ENCODE peak calls at places on chromosomes 16 and 17, in five cellular contexts. One of them, this sample, is unnamed.

GRCh38 chr16:12704492-12705111 is 99.1 kb downstream of the CPPED1 start:
- DNase-seq in NCI-H460: no peak
- DNase-seq in smooth muscle cell of the brain vasculature: no peak
- DNase-seq in Peyer's patch: no peak
- DNase-seq in stimulated activated CD8-positive, alpha-beta memory T cell treated with anti-CD3 and anti-CD28 coated beads, Interleukin-2, amount 100 ng/mL, for 1 hour: no peak
- DNase-seq in this sample: no peak

GRCh38 chr17:80791758-80792284 is 199.8 kb upstream of the CHMP6 start:
- DNase-seq in Peyer's patch: peak; percentile 81
- DNase-seq in smooth muscle cell of the brain vasculature: peak; percentile 91
- DNase-seq in NCI-H460: peak; percentile 85
- DNase-seq in stimulated activated CD8-positive, alpha-beta memory T cell treated with anti-CD3 and anti-CD28 coated beads, Interleukin-2, amount 100 ng/mL, for 1 hour: no peak
- DNase-seq in this sample: peak; percentile 60

GRCh38 chr16:9681556-9681955 is 500.7 kb downstream of the GRIN2A start:
- DNase-seq in NCI-H460: no peak
- DNase-seq in stimulated activated CD8-positive, alpha-beta memory T cell treated with anti-CD3 and anti-CD28 coated beads, Interleukin-2, amount 100 ng/mL, for 1 hour: no peak
- DNase-seq in smooth muscle cell of the brain vasculature: no peak
- DNase-seq in Peyer's patch: no peak
- DNase-seq in this sample: no peak

GRCh38 chr17:60586288-60586974 is 13.6 kb upstream of the PPM1D start:
- DNase-seq in NCI-H460: no peak
- DNase-seq in smooth muscle cell of the brain vasculature: no peak
- DNase-seq in Peyer's patch: no peak
- DNase-seq in stimulated activated CD8-positive, alpha-beta memory T cell treated with anti-CD3 and anti-CD28 coated beads, Interleukin-2, amount 100 ng/mL, for 1 hour: no peak
- DNase-seq in this sample: no peak

GRCh38 chr17:50162466-50163254 is 3.1 kb upstream of the SGCA start:
- DNase-seq in stimulated activated CD8-positive, alpha-beta memory T cell treated with anti-CD3 and anti-CD28 coated beads, Interleukin-2, amount 100 ng/mL, for 1 hour: no peak
- DNase-seq in NCI-H460: no peak
- DNase-seq in Peyer's patch: no peak
- DNase-seq in smooth muscle cell of the brain vasculature: no peak
- DNase-seq in this sample: no peak

GRCh38 chr17:7133424-7133823 is 18.8 kb upstream of the ASGR2 start:
- DNase-seq in smooth muscle cell of the brain vasculature: no peak
- DNase-seq in NCI-H460: peak; percentile 6
- DNase-seq in Peyer's patch: peak; percentile 61
- DNase-seq in stimulated activated CD8-positive, alpha-beta memory T cell treated with anti-CD3 and anti-CD28 coated beads, Interleukin-2, amount 100 ng/mL, for 1 hour: no peak
- DNase-seq in this sample: no peak

GRCh38 chr16:86664518-86665318 is 86.4 kb downstream of the FOXL1 start:
- DNase-seq in smooth muscle cell of the brain vasculature: no peak
- DNase-seq in stimulated activated CD8-positive, alpha-beta memory T cell treated with anti-CD3 and anti-CD28 coated beads, Interleukin-2, amount 100 ng/mL, for 1 hour: peak; percentile 2
- DNase-seq in Peyer's patch: peak; percentile 86
- DNase-seq in NCI-H460: peak; percentile 88
- DNase-seq in this sample: no peak

GRCh38 chr17:62892870-62893338 is 73.1 kb upstream of the TANC2 start:
- DNase-seq in Peyer's patch: peak; percentile 48
- DNase-seq in stimulated activated CD8-positive, alpha-beta memory T cell treated with anti-CD3 and anti-CD28 coated beads, Interleukin-2, amount 100 ng/mL, for 1 hour: no peak
- DNase-seq in smooth muscle cell of the brain vasculature: no peak
- DNase-seq in NCI-H460: peak; percentile 17
- DNase-seq in this sample: peak; percentile 60

GRCh38 chr16:67244387-67245188 is 2.7 kb downstream of the FHOD1 start:
- DNase-seq in smooth muscle cell of the brain vasculature: no peak
- DNase-seq in NCI-H460: peak; percentile 59
- DNase-seq in stimulated activated CD8-positive, alpha-beta memory T cell treated with anti-CD3 and anti-CD28 coated beads, Interleukin-2, amount 100 ng/mL, for 1 hour: peak; percentile 67
- DNase-seq in Peyer's patch: peak; percentile 89
- DNase-seq in this sample: peak; percentile 68

GRCh38 chr17:32461853-32462617 is 17.7 kb downstream of the PSMD11 start:
- DNase-seq in NCI-H460: peak; percentile 58
- DNase-seq in smooth muscle cell of the brain vasculature: no peak
- DNase-seq in stimulated activated CD8-positive, alpha-beta memory T cell treated with anti-CD3 and anti-CD28 coated beads, Interleukin-2, amount 100 ng/mL, for 1 hour: peak; percentile 24
- DNase-seq in Peyer's patch: peak; percentile 82
- DNase-seq in this sample: peak; percentile 44

GRCh38 chr17:36851230-36851629 is 86.0 kb upstream of the LHX1 start:
- DNase-seq in NCI-H460: no peak
- DNase-seq in smooth muscle cell of the brain vasculature: no peak
- DNase-seq in stimulated activated CD8-positive, alpha-beta memory T cell treated with anti-CD3 and anti-CD28 coated beads, Interleukin-2, amount 100 ng/mL, for 1 hour: no peak
- DNase-seq in Peyer's patch: no peak
- DNase-seq in this sample: no peak

GRCh38 chr17:63969278-63969677 is 3.4 kb downstream of the SCN4A start:
- DNase-seq in stimulated activated CD8-positive, alpha-beta memory T cell treated with anti-CD3 and anti-CD28 coated beads, Interleukin-2, amount 100 ng/mL, for 1 hour: no peak
- DNase-seq in Peyer's patch: no peak
- DNase-seq in NCI-H460: no peak
- DNase-seq in smooth muscle cell of the brain vasculature: no peak
- DNase-seq in this sample: no peak

GRCh38 chr17:71438631-71439146 is 682.1 kb upstream of the SOX9 start:
- DNase-seq in stimulated activated CD8-positive, alpha-beta memory T cell treated with anti-CD3 and anti-CD28 coated beads, Interleukin-2, amount 100 ng/mL, for 1 hour: no peak
- DNase-seq in NCI-H460: peak; percentile 78
- DNase-seq in Peyer's patch: no peak
- DNase-seq in smooth muscle cell of the brain vasculature: peak; percentile 77
- DNase-seq in this sample: peak; percentile 3

GRCh38 chr17:14331200-14331981 is 30.5 kb downstream of the HS3ST3B1 start:
- DNase-seq in NCI-H460: no peak
- DNase-seq in Peyer's patch: no peak
- DNase-seq in stimulated activated CD8-positive, alpha-beta memory T cell treated with anti-CD3 and anti-CD28 coated beads, Interleukin-2, amount 100 ng/mL, for 1 hour: no peak
- DNase-seq in smooth muscle cell of the brain vasculature: no peak
- DNase-seq in this sample: no peak

GRCh38 chr16:4354512-4355409 is 3.6 kb upstream of the PAM16 start:
- DNase-seq in stimulated activated CD8-positive, alpha-beta memory T cell treated with anti-CD3 and anti-CD28 coated beads, Interleukin-2, amount 100 ng/mL, for 1 hour: no peak
- DNase-seq in NCI-H460: no peak
- DNase-seq in smooth muscle cell of the brain vasculature: no peak
- DNase-seq in Peyer's patch: no peak
- DNase-seq in this sample: no peak

GRCh38 chr17:48513653-48514482 is 16.9 kb downstream of the HOXB1 start:
- DNase-seq in NCI-H460: no peak
- DNase-seq in Peyer's patch: no peak
- DNase-seq in smooth muscle cell of the brain vasculature: no peak
- DNase-seq in stimulated activated CD8-positive, alpha-beta memory T cell treated with anti-CD3 and anti-CD28 coated beads, Interleukin-2, amount 100 ng/mL, for 1 hour: no peak
- DNase-seq in this sample: no peak

GRCh38 chr16:66510711-66511614 is 39.0 kb downstream of the TK2 start:
- DNase-seq in stimulated activated CD8-positive, alpha-beta memory T cell treated with anti-CD3 and anti-CD28 coated beads, Interleukin-2, amount 100 ng/mL, for 1 hour: no peak
- DNase-seq in NCI-H460: no peak
- DNase-seq in Peyer's patch: peak; percentile 44
- DNase-seq in smooth muscle cell of the brain vasculature: no peak
- DNase-seq in this sample: no peak

GRCh38 chr17:7982171-7982570 is 20.2 kb upstream of the GUCY2D start:
- DNase-seq in smooth muscle cell of the brain vasculature: no peak
- DNase-seq in NCI-H460: no peak
- DNase-seq in stimulated activated CD8-positive, alpha-beta memory T cell treated with anti-CD3 and anti-CD28 coated beads, Interleukin-2, amount 100 ng/mL, for 1 hour: no peak
- DNase-seq in Peyer's patch: no peak
- DNase-seq in this sample: no peak

GRCh38 chr17:29115435-29115834 is 64.8 kb downstream of the MYO18A start:
- DNase-seq in NCI-H460: no peak
- DNase-seq in smooth muscle cell of the brain vasculature: no peak
- DNase-seq in Peyer's patch: no peak
- DNase-seq in stimulated activated CD8-positive, alpha-beta memory T cell treated with anti-CD3 and anti-CD28 coated beads, Interleukin-2, amount 100 ng/mL, for 1 hour: no peak
- DNase-seq in this sample: no peak

GRCh38 chr16:67017810-67018488 is 11.0 kb upstream of the CBFB start:
- DNase-seq in Peyer's patch: peak; percentile 88
- DNase-seq in smooth muscle cell of the brain vasculature: no peak
- DNase-seq in NCI-H460: peak; percentile 95
- DNase-seq in stimulated activated CD8-positive, alpha-beta memory T cell treated with anti-CD3 and anti-CD28 coated beads, Interleukin-2, amount 100 ng/mL, for 1 hour: peak; percentile 52
- DNase-seq in this sample: peak; percentile 56

GRCh38 chr16:87945351-87946042 is 5.7 kb upstream of the BANP start:
- DNase-seq in stimulated activated CD8-positive, alpha-beta memory T cell treated with anti-CD3 and anti-CD28 coated beads, Interleukin-2, amount 100 ng/mL, for 1 hour: no peak
- DNase-seq in smooth muscle cell of the brain vasculature: no peak
- DNase-seq in Peyer's patch: peak; percentile 83
- DNase-seq in NCI-H460: peak; percentile 45
- DNase-seq in this sample: peak; percentile 81

GRCh38 chr16:11743308-11744074 is 834 bp upstream of the TXNDC11 start:
- DNase-seq in NCI-H460: peak; percentile 19
- DNase-seq in smooth muscle cell of the brain vasculature: no peak
- DNase-seq in stimulated activated CD8-positive, alpha-beta memory T cell treated with anti-CD3 and anti-CD28 coated beads, Interleukin-2, amount 100 ng/mL, for 1 hour: no peak
- DNase-seq in Peyer's patch: peak; percentile 75
- DNase-seq in this sample: peak; percentile 31

GRCh38 chr17:82835766-82836512 is 3.9 kb downstream of the ZNF750 start:
- DNase-seq in smooth muscle cell of the brain vasculature: no peak
- DNase-seq in Peyer's patch: no peak
- DNase-seq in NCI-H460: no peak
- DNase-seq in stimulated activated CD8-positive, alpha-beta memory T cell treated with anti-CD3 and anti-CD28 coated beads, Interleukin-2, amount 100 ng/mL, for 1 hour: no peak
- DNase-seq in this sample: no peak

GRCh38 chr16:70572926-70573270 is 49.3 kb downstream of the SF3B3 start:
- DNase-seq in stimulated activated CD8-positive, alpha-beta memory T cell treated with anti-CD3 and anti-CD28 coated beads, Interleukin-2, amount 100 ng/mL, for 1 hour: no peak
- DNase-seq in Peyer's patch: peak; percentile 21
- DNase-seq in NCI-H460: no peak
- DNase-seq in smooth muscle cell of the brain vasculature: no peak
- DNase-seq in this sample: no peak

GRCh38 chr16:74825941-74826340 is 51.3 kb upstream of the FA2H start:
- DNase-seq in stimulated activated CD8-positive, alpha-beta memory T cell treated with anti-CD3 and anti-CD28 coated beads, Interleukin-2, amount 100 ng/mL, for 1 hour: no peak
- DNase-seq in NCI-H460: no peak
- DNase-seq in Peyer's patch: no peak
- DNase-seq in smooth muscle cell of the brain vasculature: no peak
- DNase-seq in this sample: no peak

GRCh38 chr17:13727441-13728171 is 125.9 kb upstream of the HS3ST3A1 start:
- DNase-seq in stimulated activated CD8-positive, alpha-beta memory T cell treated with anti-CD3 and anti-CD28 coated beads, Interleukin-2, amount 100 ng/mL, for 1 hour: no peak
- DNase-seq in Peyer's patch: no peak
- DNase-seq in smooth muscle cell of the brain vasculature: no peak
- DNase-seq in NCI-H460: no peak
- DNase-seq in this sample: no peak

GRCh38 chr16:74760007-74760767 is 14.4 kb downstream of the FA2H start:
- DNase-seq in stimulated activated CD8-positive, alpha-beta memory T cell treated with anti-CD3 and anti-CD28 coated beads, Interleukin-2, amount 100 ng/mL, for 1 hour: no peak
- DNase-seq in Peyer's patch: peak; percentile 43
- DNase-seq in NCI-H460: no peak
- DNase-seq in smooth muscle cell of the brain vasculature: no peak
- DNase-seq in this sample: no peak

GRCh38 chr17:77312061-77312684 is 171.4 kb downstream of the SEC14L1 start:
- DNase-seq in smooth muscle cell of the brain vasculature: no peak
- DNase-seq in stimulated activated CD8-positive, alpha-beta memory T cell treated with anti-CD3 and anti-CD28 coated beads, Interleukin-2, amount 100 ng/mL, for 1 hour: no peak
- DNase-seq in NCI-H460: no peak
- DNase-seq in Peyer's patch: peak; percentile 40
- DNase-seq in this sample: no peak

GRCh38 chr16:51490866-51491265 is 339.8 kb upstream of the SALL1 start:
- DNase-seq in smooth muscle cell of the brain vasculature: no peak
- DNase-seq in stimulated activated CD8-positive, alpha-beta memory T cell treated with anti-CD3 and anti-CD28 coated beads, Interleukin-2, amount 100 ng/mL, for 1 hour: no peak
- DNase-seq in NCI-H460: no peak
- DNase-seq in Peyer's patch: no peak
- DNase-seq in this sample: no peak

GRCh38 chr17:10171581-10171981 is 26.8 kb downstream of the GAS7 start:
- DNase-seq in stimulated activated CD8-positive, alpha-beta memory T cell treated with anti-CD3 and anti-CD28 coated beads, Interleukin-2, amount 100 ng/mL, for 1 hour: no peak
- DNase-seq in Peyer's patch: no peak
- DNase-seq in NCI-H460: no peak
- DNase-seq in smooth muscle cell of the brain vasculature: no peak
- DNase-seq in this sample: no peak

GRCh38 chr16:75238132-75238852 is 13.1 kb downstream of the BCAR1 start:
- DNase-seq in smooth muscle cell of the brain vasculature: no peak
- DNase-seq in stimulated activated CD8-positive, alpha-beta memory T cell treated with anti-CD3 and anti-CD28 coated beads, Interleukin-2, amount 100 ng/mL, for 1 hour: no peak
- DNase-seq in NCI-H460: no peak
- DNase-seq in Peyer's patch: no peak
- DNase-seq in this sample: peak; percentile 89

GRCh38 chr16:84478172-84478948 is 26.1 kb downstream of the MEAK7 start:
- DNase-seq in stimulated activated CD8-positive, alpha-beta memory T cell treated with anti-CD3 and anti-CD28 coated beads, Interleukin-2, amount 100 ng/mL, for 1 hour: no peak
- DNase-seq in Peyer's patch: no peak
- DNase-seq in smooth muscle cell of the brain vasculature: no peak
- DNase-seq in NCI-H460: no peak
- DNase-seq in this sample: no peak

GRCh38 chr17:55067697-55068439 is 99.3 kb downstream of the STXBP4 start:
- DNase-seq in Peyer's patch: no peak
- DNase-seq in smooth muscle cell of the brain vasculature: no peak
- DNase-seq in stimulated activated CD8-positive, alpha-beta memory T cell treated with anti-CD3 and anti-CD28 coated beads, Interleukin-2, amount 100 ng/mL, for 1 hour: no peak
- DNase-seq in NCI-H460: no peak
- DNase-seq in this sample: no peak

GRCh38 chr16:80718480-80719220 is 85.7 kb downstream of the CDYL2 start:
- DNase-seq in NCI-H460: no peak
- DNase-seq in smooth muscle cell of the brain vasculature: no peak
- DNase-seq in Peyer's patch: no peak
- DNase-seq in stimulated activated CD8-positive, alpha-beta memory T cell treated with anti-CD3 and anti-CD28 coated beads, Interleukin-2, amount 100 ng/mL, for 1 hour: no peak
- DNase-seq in this sample: no peak

GRCh38 chr16:19138601-19139000 is 24.8 kb downstream of the ITPRIPL2 start:
- DNase-seq in Peyer's patch: peak; percentile 78
- DNase-seq in smooth muscle cell of the brain vasculature: no peak
- DNase-seq in NCI-H460: peak; percentile 72
- DNase-seq in stimulated activated CD8-positive, alpha-beta memory T cell treated with anti-CD3 and anti-CD28 coated beads, Interleukin-2, amount 100 ng/mL, for 1 hour: no peak
- DNase-seq in this sample: no peak

GRCh38 chr17:80109713-80110446 is 8.5 kb downstream of the GAA start:
- DNase-seq in stimulated activated CD8-positive, alpha-beta memory T cell treated with anti-CD3 and anti-CD28 coated beads, Interleukin-2, amount 100 ng/mL, for 1 hour: no peak
- DNase-seq in smooth muscle cell of the brain vasculature: no peak
- DNase-seq in NCI-H460: no peak
- DNase-seq in Peyer's patch: peak; percentile 36
- DNase-seq in this sample: no peak

GRCh38 chr16:68040506-68041288 is 17.6 kb downstream of the DUS2 start:
- DNase-seq in Peyer's patch: peak; percentile 95
- DNase-seq in smooth muscle cell of the brain vasculature: no peak
- DNase-seq in NCI-H460: peak; percentile 76
- DNase-seq in stimulated activated CD8-positive, alpha-beta memory T cell treated with anti-CD3 and anti-CD28 coated beads, Interleukin-2, amount 100 ng/mL, for 1 hour: peak; percentile 83
- DNase-seq in this sample: peak; percentile 59

GRCh38 chr17:77184474-77184873 is 43.7 kb downstream of the SEC14L1 start:
- DNase-seq in Peyer's patch: no peak
- DNase-seq in stimulated activated CD8-positive, alpha-beta memory T cell treated with anti-CD3 and anti-CD28 coated beads, Interleukin-2, amount 100 ng/mL, for 1 hour: no peak
- DNase-seq in NCI-H460: no peak
- DNase-seq in smooth muscle cell of the brain vasculature: no peak
- DNase-seq in this sample: no peak